ENCODE peak calls at places on chromosomes 4 and X, in four cellular contexts. One of them, this sample, is unnamed.

GRCh38 chr4:60737858-60738257 is 462.3 kb upstream of the ADGRL3 start:
- DNase-seq in IMR-90: peak; percentile 74
- DNase-seq in endothelial cell of umbilical vein: no peak
- DNase-seq in keratinocyte: no peak
- DNase-seq in this sample: no peak

GRCh38 chr4:5165419-5166369 is 114.4 kb downstream of the STK32B start:
- DNase-seq in IMR-90: peak; percentile 64
- DNase-seq in endothelial cell of umbilical vein: peak; percentile 42
- DNase-seq in keratinocyte: no peak
- DNase-seq in this sample: no peak

GRCh38 chrX:111264397-111264796 is 5.9 kb downstream of the CAPN6 start:
- DNase-seq in endothelial cell of umbilical vein: no peak
- DNase-seq in IMR-90: no peak
- DNase-seq in keratinocyte: no peak
- DNase-seq in this sample: no peak

GRCh38 chr4:38782452-38783108 is at the start of gene TLR10:
- DNase-seq in IMR-90: peak; percentile 52
- DNase-seq in endothelial cell of umbilical vein: peak; percentile 56
- DNase-seq in keratinocyte: no peak
- DNase-seq in this sample: peak; percentile 39

GRCh38 chr4:41750158-41750623 is 1.7 kb upstream of the PHOX2B start:
- DNase-seq in IMR-90: no peak
- DNase-seq in keratinocyte: no peak
- DNase-seq in endothelial cell of umbilical vein: no peak
- DNase-seq in this sample: no peak

GRCh38 chr4:113559947-113560346 is 201.6 kb downstream of the CAMK2D start:
- DNase-seq in IMR-90: no peak
- DNase-seq in keratinocyte: no peak
- DNase-seq in endothelial cell of umbilical vein: no peak
- DNase-seq in this sample: no peak

GRCh38 chr4:140250989-140251552 is 97.1 kb upstream of the MAML3 start:
- DNase-seq in IMR-90: no peak
- DNase-seq in keratinocyte: no peak
- DNase-seq in endothelial cell of umbilical vein: no peak
- DNase-seq in this sample: peak; percentile 22

GRCh38 chr4:152700151-152700550 is 20.4 kb upstream of the TMEM154 start:
- DNase-seq in endothelial cell of umbilical vein: no peak
- DNase-seq in keratinocyte: no peak
- DNase-seq in IMR-90: no peak
- DNase-seq in this sample: no peak

GRCh38 chr4:85898236-85898635 is 423.3 kb downstream of the ARHGAP24 start:
- DNase-seq in endothelial cell of umbilical vein: no peak
- DNase-seq in keratinocyte: no peak
- DNase-seq in IMR-90: no peak
- DNase-seq in this sample: no peak

GRCh38 chr4:7051905-7052304 is 8.7 kb downstream of the TADA2B start:
- DNase-seq in endothelial cell of umbilical vein: no peak
- DNase-seq in keratinocyte: no peak
- DNase-seq in IMR-90: no peak
- DNase-seq in this sample: no peak

GRCh38 chr4:152738812-152739211 is 40.7 kb downstream of the TIGD4 start:
- DNase-seq in keratinocyte: no peak
- DNase-seq in endothelial cell of umbilical vein: no peak
- DNase-seq in IMR-90: peak; percentile 3
- DNase-seq in this sample: no peak

GRCh38 chrX:153774576-153775292 is 6.1 kb upstream of the SRPK3 start:
- DNase-seq in endothelial cell of umbilical vein: no peak
- DNase-seq in IMR-90: no peak
- DNase-seq in keratinocyte: no peak
- DNase-seq in this sample: no peak

GRCh38 chrX:14607446-14607845 is 78.1 kb downstream of the GLRA2 start:
- DNase-seq in IMR-90: no peak
- DNase-seq in endothelial cell of umbilical vein: no peak
- DNase-seq in keratinocyte: no peak
- DNase-seq in this sample: no peak

GRCh38 chr4:88177981-88178632 is 19.7 kb upstream of the ABCG2 start:
- DNase-seq in endothelial cell of umbilical vein: peak; percentile 52
- DNase-seq in IMR-90: peak; percentile 85
- DNase-seq in keratinocyte: peak; percentile 79
- DNase-seq in this sample: peak; percentile 13

GRCh38 chr4:26717332-26717731 is 133.4 kb downstream of the TBC1D19 start:
- DNase-seq in endothelial cell of umbilical vein: peak; percentile 8
- DNase-seq in IMR-90: peak; percentile 92
- DNase-seq in keratinocyte: no peak
- DNase-seq in this sample: no peak

GRCh38 chrX:12360991-12361598 is 222.8 kb downstream of the FRMPD4 start:
- DNase-seq in endothelial cell of umbilical vein: peak; percentile 6
- DNase-seq in keratinocyte: no peak
- DNase-seq in IMR-90: peak; percentile 49
- DNase-seq in this sample: no peak

GRCh38 chr4:90215286-90215685 is 88.1 kb downstream of the CCSER1 start:
- DNase-seq in keratinocyte: no peak
- DNase-seq in IMR-90: no peak
- DNase-seq in endothelial cell of umbilical vein: peak; percentile 20
- DNase-seq in this sample: no peak

GRCh38 chrX:1592128-1592862 is 891 bp downstream of the AKAP17A start:
- DNase-seq in endothelial cell of umbilical vein: peak; percentile 52
- DNase-seq in IMR-90: peak; percentile 5
- DNase-seq in keratinocyte: no peak
- DNase-seq in this sample: peak; percentile 51

GRCh38 chr4:185304944-185305690 is 90.6 kb downstream of the LRP2BP start:
- DNase-seq in IMR-90: peak; percentile 25
- DNase-seq in keratinocyte: no peak
- DNase-seq in endothelial cell of umbilical vein: peak; percentile 18
- DNase-seq in this sample: peak; percentile 52

GRCh38 chrX:40008841-40009461 is 88.8 kb downstream of the BCOR start:
- DNase-seq in IMR-90: no peak
- DNase-seq in endothelial cell of umbilical vein: no peak
- DNase-seq in keratinocyte: no peak
- DNase-seq in this sample: no peak

GRCh38 chr4:181524455-181524854 is 718.7 kb upstream of the TENM3 start:
- DNase-seq in IMR-90: no peak
- DNase-seq in endothelial cell of umbilical vein: no peak
- DNase-seq in keratinocyte: no peak
- DNase-seq in this sample: no peak

GRCh38 chr4:128519163-128519810 is 231.7 kb upstream of the PGRMC2 start:
- DNase-seq in endothelial cell of umbilical vein: peak; percentile 50
- DNase-seq in keratinocyte: no peak
- DNase-seq in IMR-90: peak; percentile 23
- DNase-seq in this sample: no peak

GRCh38 chrX:68754406-68754805 is 74.4 kb upstream of the EFNB1 start:
- DNase-seq in keratinocyte: no peak
- DNase-seq in endothelial cell of umbilical vein: no peak
- DNase-seq in IMR-90: no peak
- DNase-seq in this sample: no peak

GRCh38 chr4:1375761-1376322 is 28.8 kb downstream of the UVSSA start:
- DNase-seq in keratinocyte: no peak
- DNase-seq in endothelial cell of umbilical vein: no peak
- DNase-seq in IMR-90: no peak
- DNase-seq in this sample: no peak

GRCh38 chr4:6873792-6874461 is 35.7 kb upstream of the TBC1D14 start:
- DNase-seq in endothelial cell of umbilical vein: peak; percentile 69
- DNase-seq in IMR-90: peak; percentile 62
- DNase-seq in keratinocyte: peak; percentile 19
- DNase-seq in this sample: peak; percentile 64

GRCh38 chrX:41875142-41875541 is 48.2 kb downstream of the CASK start:
- DNase-seq in endothelial cell of umbilical vein: no peak
- DNase-seq in keratinocyte: no peak
- DNase-seq in IMR-90: peak; percentile 65
- DNase-seq in this sample: no peak

GRCh38 chr4:102730968-102731533 is 29.7 kb downstream of the MANBA start:
- DNase-seq in endothelial cell of umbilical vein: no peak
- DNase-seq in keratinocyte: no peak
- DNase-seq in IMR-90: no peak
- DNase-seq in this sample: peak; percentile 27

GRCh38 chr4:7381890-7382633 is 52.7 kb downstream of the PSAPL1 start:
- DNase-seq in keratinocyte: no peak
- DNase-seq in IMR-90: no peak
- DNase-seq in endothelial cell of umbilical vein: no peak
- DNase-seq in this sample: no peak

GRCh38 chrX:130637591-130637990 is 235.8 kb downstream of the RBMX2 start:
- DNase-seq in IMR-90: peak; percentile 58
- DNase-seq in endothelial cell of umbilical vein: no peak
- DNase-seq in keratinocyte: no peak
- DNase-seq in this sample: no peak

GRCh38 chr4:179624768-179625181 is 2182.5 kb upstream of the AGA start:
- DNase-seq in IMR-90: peak; percentile 89
- DNase-seq in endothelial cell of umbilical vein: no peak
- DNase-seq in keratinocyte: no peak
- DNase-seq in this sample: no peak

GRCh38 chr4:11650801-11651596 is 222.3 kb upstream of the HS3ST1 start:
- DNase-seq in keratinocyte: no peak
- DNase-seq in IMR-90: peak; percentile 71
- DNase-seq in endothelial cell of umbilical vein: no peak
- DNase-seq in this sample: no peak

GRCh38 chr4:101321481-101322042 is 25.8 kb downstream of the PPP3CA start:
- DNase-seq in IMR-90: no peak
- DNase-seq in endothelial cell of umbilical vein: no peak
- DNase-seq in keratinocyte: no peak
- DNase-seq in this sample: no peak

GRCh38 chr4:123405212-123405856 is 8.7 kb downstream of the SPRY1 start:
- DNase-seq in keratinocyte: no peak
- DNase-seq in IMR-90: no peak
- DNase-seq in endothelial cell of umbilical vein: no peak
- DNase-seq in this sample: no peak

GRCh38 chrX:65783746-65784145 is 116.3 kb downstream of the MSN start:
- DNase-seq in IMR-90: no peak
- DNase-seq in keratinocyte: no peak
- DNase-seq in endothelial cell of umbilical vein: no peak
- DNase-seq in this sample: no peak

GRCh38 chr4:112252234-112252633 is 20.6 kb downstream of the AP1AR start:
- DNase-seq in endothelial cell of umbilical vein: no peak
- DNase-seq in IMR-90: no peak
- DNase-seq in keratinocyte: no peak
- DNase-seq in this sample: no peak
- H3K9me1 ChIP-seq in endothelial cell of umbilical vein: no peaks in the 10 kb centered on the region
- H3K9me1 ChIP-seq in IMR-90: no peaks in the 10 kb centered on the region
- H3K9me1 ChIP-seq in keratinocyte: no peaks in the 10 kb centered on the region
- H3K9me1 ChIP-seq in this sample: no peaks in the 10 kb centered on the region

DNA sequence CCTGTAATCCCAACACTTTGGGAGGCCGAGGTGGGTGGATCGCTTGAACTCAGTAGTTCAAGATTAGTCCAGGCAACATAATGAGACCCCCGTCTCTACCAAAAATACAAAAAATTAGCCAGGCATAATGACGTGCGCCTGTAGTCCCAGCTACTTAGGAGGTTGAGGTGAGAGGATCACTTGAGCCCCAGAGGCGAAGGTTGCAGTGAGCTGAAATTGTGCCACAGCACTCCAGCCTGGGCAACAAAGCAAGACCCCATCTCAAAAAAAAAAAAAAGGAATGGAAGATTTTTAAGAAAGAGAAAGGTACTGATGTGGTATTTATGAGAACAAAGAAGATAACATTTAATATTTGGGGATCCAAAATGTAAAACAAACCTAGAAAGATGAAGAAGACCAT is 27.0 kb upstream of the NMU start:
- DNase-seq in IMR-90: no peak
- DNase-seq in endothelial cell of umbilical vein: no peak
- DNase-seq in keratinocyte: no peak
- DNase-seq in this sample: no peak
- H3K9me1 ChIP-seq in IMR-90: no peaks in the 10 kb centered on the region
- H3K9me1 ChIP-seq in endothelial cell of umbilical vein: no peaks in the 10 kb centered on the region
- H3K9me1 ChIP-seq in keratinocyte: no peaks in the 10 kb centered on the region
- H3K9me1 ChIP-seq in this sample: no peaks in the 10 kb centered on the region

DNA sequence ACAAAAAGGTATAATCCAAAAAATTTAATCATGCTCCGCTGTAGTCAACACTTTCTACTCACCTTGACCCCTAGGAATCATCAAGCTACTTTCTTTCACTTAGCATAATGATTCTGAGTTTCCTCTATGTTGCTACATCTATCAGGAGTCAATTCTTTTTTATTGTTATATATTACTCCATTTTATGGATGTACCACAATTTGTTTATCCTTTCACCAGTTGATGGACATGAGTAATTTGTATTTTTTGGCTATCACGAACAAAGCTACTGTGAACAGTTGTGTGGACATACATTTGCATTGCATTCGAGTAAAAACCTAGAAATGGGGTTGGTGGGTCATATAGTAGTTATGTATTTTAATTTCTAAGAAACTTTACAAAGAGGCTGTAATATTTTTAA is 102.9 kb downstream of the PRSS12 start:
- DNase-seq in IMR-90: no peak
- DNase-seq in endothelial cell of umbilical vein: no peak
- DNase-seq in keratinocyte: no peak
- DNase-seq in this sample: no peak
- H3K9me1 ChIP-seq in IMR-90: no peaks in the 10 kb centered on the region
- H3K9me1 ChIP-seq in endothelial cell of umbilical vein: no peaks in the 10 kb centered on the region
- H3K9me1 ChIP-seq in keratinocyte: no peaks in the 10 kb centered on the region
- H3K9me1 ChIP-seq in this sample: no peaks in the 10 kb centered on the region

DNA sequence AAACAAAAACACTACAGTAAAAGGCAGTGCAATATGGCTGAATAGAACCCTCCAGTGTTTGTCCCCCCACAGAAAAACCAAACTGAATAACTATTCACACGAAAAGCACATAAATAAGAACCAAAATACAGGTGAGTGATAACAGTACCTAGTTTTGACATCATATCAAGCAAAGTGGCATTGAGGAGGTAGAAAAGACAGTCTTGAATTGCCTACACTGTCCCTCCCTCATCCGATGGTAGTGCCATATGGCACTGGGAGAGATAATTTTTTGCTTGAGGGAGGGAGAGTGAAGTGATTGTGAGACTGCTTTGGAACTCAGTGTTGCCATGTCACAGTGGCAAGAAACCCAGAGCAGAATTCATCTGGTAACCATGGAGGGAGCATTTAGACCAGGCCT is 99.2 kb downstream of the GPR174 start:
- DNase-seq in endothelial cell of umbilical vein: no peak
- DNase-seq in keratinocyte: no peak
- DNase-seq in IMR-90: no peak
- DNase-seq in this sample: no peak
- H3K9me1 ChIP-seq in endothelial cell of umbilical vein: no peaks in the 10 kb centered on the region
- H3K9me1 ChIP-seq in keratinocyte: no peaks in the 10 kb centered on the region
- H3K9me1 ChIP-seq in IMR-90: no peaks in the 10 kb centered on the region
- H3K9me1 ChIP-seq in this sample: no peaks in the 10 kb centered on the region

GRCh38 chr4:82519776-82520175 is 42.0 kb downstream of the TMEM150C start:
- DNase-seq in endothelial cell of umbilical vein: peak; percentile 11
- DNase-seq in keratinocyte: no peak
- DNase-seq in IMR-90: peak; percentile 11
- DNase-seq in this sample: no peak

GRCh38 chr4:82524570-82525152 is 37.1 kb downstream of the TMEM150C start:
- DNase-seq in endothelial cell of umbilical vein: no peak
- DNase-seq in IMR-90: no peak
- DNase-seq in keratinocyte: no peak
- DNase-seq in this sample: no peak

GRCh38 chr4:82525287-82525898 is 36.4 kb downstream of the TMEM150C start:
- DNase-seq in endothelial cell of umbilical vein: peak; percentile 5
- DNase-seq in IMR-90: no peak
- DNase-seq in keratinocyte: no peak
- DNase-seq in this sample: no peak

GRCh38 chr4:82523179-82523578 is 38.6 kb downstream of the TMEM150C start:
- DNase-seq in keratinocyte: no peak
- DNase-seq in IMR-90: no peak
- DNase-seq in endothelial cell of umbilical vein: no peak
- DNase-seq in this sample: no peak

GRCh38 chr4:82522472-82522871 is 39.3 kb downstream of the TMEM150C start:
- DNase-seq in keratinocyte: no peak
- DNase-seq in IMR-90: no peak
- DNase-seq in endothelial cell of umbilical vein: no peak
- DNase-seq in this sample: no peak
- H3K9me1 ChIP-seq in keratinocyte: no peaks in the 10 kb centered on the region
- H3K9me1 ChIP-seq in IMR-90: peaks cover 2% of the 10 kb centered on the region
- H3K9me1 ChIP-seq in endothelial cell of umbilical vein: no peaks in the 10 kb centered on the region
- H3K9me1 ChIP-seq in this sample: no peaks in the 10 kb centered on the region